ENCODE peak calls at places on chromosomes 3 and 15, in four cellular contexts. One of them, this sample, is unnamed.

GRCh38 chr15:80317389-80318169 is 65.6 kb upstream of the CTXND1 start:
- DNase-seq in HL-60: no peak
- DNase-seq in stomach: no peak
- DNase-seq in spleen: no peak
- DNase-seq in this sample: no peak

GRCh38 chr3:114660124-114660523 is 366.3 kb downstream of the TIGIT start:
- DNase-seq in HL-60: no peak
- DNase-seq in stomach: peak; percentile 27
- DNase-seq in spleen: no peak
- DNase-seq in this sample: no peak

GRCh38 chr3:131794766-131795381 is 239.9 kb downstream of the CPNE4 start:
- DNase-seq in HL-60: peak; percentile 20
- DNase-seq in stomach: no peak
- DNase-seq in spleen: no peak
- DNase-seq in this sample: no peak

GRCh38 chr3:195126073-195126605 is 144.8 kb downstream of the XXYLT1 start:
- DNase-seq in HL-60: no peak
- DNase-seq in stomach: no peak
- DNase-seq in spleen: no peak
- DNase-seq in this sample: no peak

GRCh38 chr15:76140069-76140454 is 80.3 kb downstream of the TMEM266 start:
- DNase-seq in HL-60: no peak
- DNase-seq in stomach: no peak
- DNase-seq in spleen: no peak
- DNase-seq in this sample: no peak

GRCh38 chr3:127779747-127780146 is 42.6 kb downstream of the MGLL start:
- DNase-seq in HL-60: no peak
- DNase-seq in stomach: no peak
- DNase-seq in spleen: peak; percentile 15
- DNase-seq in this sample: no peak

GRCh38 chr3:60160792-60161175 is 1090.5 kb downstream of the FHIT start:
- DNase-seq in HL-60: no peak
- DNase-seq in stomach: no peak
- DNase-seq in spleen: no peak
- DNase-seq in this sample: no peak

GRCh38 chr15:44775923-44776322 is 39.6 kb downstream of the TRIM69 start:
- DNase-seq in HL-60: no peak
- DNase-seq in stomach: no peak
- DNase-seq in spleen: no peak
- DNase-seq in this sample: no peak

GRCh38 chr3:150335631-150336030 is 72.5 kb upstream of the TSC22D2 start:
- DNase-seq in HL-60: no peak
- DNase-seq in stomach: no peak
- DNase-seq in spleen: no peak
- DNase-seq in this sample: no peak

GRCh38 chr15:58489693-58490404 is 58.1 kb downstream of the LIPC start:
- DNase-seq in HL-60: no peak
- DNase-seq in stomach: no peak
- DNase-seq in spleen: no peak
- DNase-seq in this sample: no peak

GRCh38 chr3:25257026-25257425 is 171.0 kb upstream of the RARB start:
- DNase-seq in HL-60: no peak
- DNase-seq in stomach: no peak
- DNase-seq in spleen: no peak
- DNase-seq in this sample: no peak

GRCh38 chr3:5138214-5138981 is 16.3 kb downstream of the ARL8B start:
- DNase-seq in HL-60: no peak
- DNase-seq in stomach: no peak
- DNase-seq in spleen: no peak
- DNase-seq in this sample: no peak

GRCh38 chr3:33218072-33218445 is 551 bp downstream of the SUSD5 start:
- DNase-seq in HL-60: no peak
- DNase-seq in stomach: no peak
- DNase-seq in spleen: no peak
- DNase-seq in this sample: no peak

GRCh38 chr15:61653110-61653509 is 407.1 kb downstream of the VPS13C start:
- DNase-seq in HL-60: no peak
- DNase-seq in stomach: peak; percentile 27
- DNase-seq in spleen: no peak
- DNase-seq in this sample: no peak

GRCh38 chr3:16808393-16809107 is 76.2 kb upstream of the PLCL2 start:
- DNase-seq in HL-60: no peak
- DNase-seq in stomach: no peak
- DNase-seq in spleen: no peak
- DNase-seq in this sample: no peak

GRCh38 chr3:16810593-16811367 is 74.0 kb upstream of the PLCL2 start:
- DNase-seq in HL-60: no peak
- DNase-seq in stomach: peak; percentile 33
- DNase-seq in spleen: no peak
- DNase-seq in this sample: no peak

GRCh38 chr3:16811950-16812349 is 72.8 kb upstream of the PLCL2 start:
- DNase-seq in HL-60: no peak
- DNase-seq in stomach: no peak
- DNase-seq in spleen: no peak
- DNase-seq in this sample: no peak

GRCh38 chr3:16809482-16809881 is 75.3 kb upstream of the PLCL2 start:
- DNase-seq in HL-60: no peak
- DNase-seq in stomach: no peak
- DNase-seq in spleen: no peak
- DNase-seq in this sample: no peak

DNA sequence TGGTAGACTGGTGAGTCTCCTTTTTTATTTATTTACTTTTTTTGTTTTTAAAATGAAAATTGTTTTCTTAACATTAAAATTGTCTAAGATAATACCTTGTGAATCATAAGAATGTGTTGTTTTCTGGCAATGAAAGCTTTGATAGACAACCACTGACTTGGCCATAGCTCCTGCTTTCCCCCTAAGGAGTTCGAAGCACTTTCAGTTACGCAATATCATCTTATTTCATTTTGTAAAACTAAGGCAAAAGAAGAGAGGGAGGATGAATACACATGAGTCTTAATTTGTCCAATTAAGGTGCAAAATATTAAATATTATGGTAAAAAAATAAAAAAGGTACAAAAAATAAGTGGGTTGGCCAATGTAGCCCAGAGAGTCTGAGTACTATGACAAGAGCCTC is 74.7 kb upstream of the PLCL2 start:
- DNase-seq in HL-60: no peak
- DNase-seq in stomach: no peak
- DNase-seq in spleen: no peak
- DNase-seq in this sample: no peak
- TF ChIP-seq POLR2AphosphoS5 in HL-60: no peak
- TF ChIP-seq POLR2AphosphoS5 in stomach: no peak
- TF ChIP-seq POLR2AphosphoS5 in spleen: no peak
- TF ChIP-seq POLR2AphosphoS5 in this sample: no peak

DNA sequence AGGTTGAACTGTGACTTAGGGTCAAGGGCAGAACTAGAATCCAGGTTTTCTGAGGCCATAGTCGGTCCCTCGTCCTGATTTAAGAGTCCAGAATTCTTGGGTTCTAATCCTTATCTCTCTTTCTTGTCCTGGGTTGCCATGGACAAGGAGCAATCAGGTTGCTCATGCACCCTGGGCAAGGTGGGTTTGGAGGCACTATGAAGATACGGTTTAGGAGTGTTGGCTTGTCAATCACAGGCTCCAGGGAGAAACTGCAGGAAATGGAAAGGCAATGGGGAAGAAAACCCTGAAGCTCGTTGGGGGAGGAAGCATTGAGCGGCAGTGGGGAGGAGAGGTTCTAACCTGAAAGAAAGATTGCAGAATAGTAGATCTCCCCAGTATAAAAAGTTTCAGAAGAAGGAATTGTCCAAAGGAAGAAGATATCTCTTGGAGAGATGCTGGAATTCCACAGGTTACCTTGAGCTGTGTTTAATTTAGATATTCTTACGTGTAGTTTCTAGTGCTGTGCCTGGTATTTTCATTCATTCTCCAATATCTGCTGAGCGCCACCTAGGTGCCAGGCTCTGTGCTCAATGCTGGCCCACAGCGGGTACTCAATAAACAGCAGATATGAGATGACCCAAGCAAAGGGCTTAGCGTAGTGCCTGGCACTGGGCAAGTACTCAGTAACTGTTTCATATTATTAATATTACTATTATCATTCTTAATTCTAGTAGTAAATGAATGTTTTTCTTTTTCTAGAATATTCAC is 2.0 kb downstream of the ACAN start:
- DNase-seq in HL-60: no peak
- DNase-seq in stomach: no peak
- DNase-seq in spleen: no peak
- DNase-seq in this sample: no peak
- H3K27me3 ChIP-seq in HL-60: peaks cover 44% of the 10 kb centered on the region
- H3K27me3 ChIP-seq in stomach: peaks cover 25% of the 10 kb centered on the region
- H3K27me3 ChIP-seq in spleen: peaks cover 77% of the 10 kb centered on the region
- H3K27me3 ChIP-seq in this sample: peaks cover 83% of the 10 kb centered on the region

GRCh38 chr3:15094187-15094875 is 4.6 kb downstream of the RBSN start:
- DNase-seq in HL-60: no peak
- DNase-seq in stomach: no peak
- DNase-seq in spleen: no peak
- DNase-seq in this sample: no peak

GRCh38 chr3:15096026-15096425 is 2.9 kb downstream of the RBSN start:
- DNase-seq in HL-60: no peak
- DNase-seq in stomach: no peak
- DNase-seq in spleen: no peak
- DNase-seq in this sample: no peak

GRCh38 chr3:15098503-15099363 is at the start of gene RBSN:
- DNase-seq in HL-60: peak; percentile 88
- DNase-seq in stomach: peak; percentile 96
- DNase-seq in spleen: peak; percentile 100
- DNase-seq in this sample: peak; percentile 98

GRCh38 chr3:15099364-15100098 is 583 bp upstream of the RBSN start:
- DNase-seq in HL-60: no peak
- DNase-seq in stomach: no peak
- DNase-seq in spleen: peak; percentile 79
- DNase-seq in this sample: no peak

DNA sequence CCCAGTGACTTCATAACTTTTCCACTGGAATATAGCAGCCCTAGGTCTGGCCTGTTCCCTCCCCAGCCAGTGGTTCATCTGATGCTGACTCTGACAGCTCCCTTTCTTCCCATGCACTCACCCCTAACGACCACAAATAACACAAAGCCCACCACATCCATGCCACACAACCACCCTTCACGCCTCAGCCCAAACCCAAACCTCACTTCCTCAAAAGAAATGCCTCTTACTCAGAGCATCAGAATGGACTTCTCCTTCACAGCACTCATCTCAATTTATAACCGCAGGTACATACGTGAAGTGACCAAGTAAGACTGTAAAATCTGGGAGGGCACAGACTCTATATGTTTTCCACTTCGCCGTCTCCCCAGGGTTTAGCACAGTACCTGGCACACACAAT is 1.1 kb downstream of the RBSN start:
- DNase-seq in HL-60: no peak
- DNase-seq in stomach: no peak
- DNase-seq in spleen: no peak
- DNase-seq in this sample: no peak
- H3K4me3 ChIP-seq in HL-60: peak overlapping the region; percentile 72
- H3K4me3 ChIP-seq in stomach: peak overlapping the region; percentile 97
- H3K4me3 ChIP-seq in spleen: peak overlapping the region; percentile 83
- H3K4me3 ChIP-seq in this sample: peak overlapping the region; percentile 81

GRCh38 chr15:91054791-91055190 is 32.4 kb upstream of the VPS33B start:
- DNase-seq in HL-60: no peak
- DNase-seq in stomach: no peak
- DNase-seq in spleen: no peak
- DNase-seq in this sample: no peak

GRCh38 chr15:91050128-91050455 is 27.7 kb upstream of the VPS33B start:
- DNase-seq in HL-60: no peak
- DNase-seq in stomach: no peak
- DNase-seq in spleen: no peak
- DNase-seq in this sample: no peak

GRCh38 chr15:91051248-91051647 is 28.9 kb upstream of the VPS33B start:
- DNase-seq in HL-60: no peak
- DNase-seq in stomach: no peak
- DNase-seq in spleen: no peak
- DNase-seq in this sample: no peak

GRCh38 chr15:91055548-91056331 is 33.3 kb upstream of the VPS33B start:
- DNase-seq in HL-60: no peak
- DNase-seq in stomach: peak; percentile 54
- DNase-seq in spleen: no peak
- DNase-seq in this sample: no peak
- TF ChIP-seq POLR2AphosphoS5 in HL-60: no peak
- TF ChIP-seq POLR2AphosphoS5 in stomach: no peak
- TF ChIP-seq POLR2AphosphoS5 in spleen: no peak
- TF ChIP-seq POLR2AphosphoS5 in this sample: no peak

GRCh38 chr3:147359177-147360062 is 46.9 kb downstream of the ZIC4 start:
- DNase-seq in HL-60: no peak
- DNase-seq in stomach: no peak
- DNase-seq in spleen: no peak
- DNase-seq in this sample: no peak

GRCh38 chr3:147356145-147356908 is 50.0 kb downstream of the ZIC4 start:
- DNase-seq in HL-60: no peak
- DNase-seq in stomach: no peak
- DNase-seq in spleen: no peak
- DNase-seq in this sample: no peak

GRCh38 chr3:147358144-147358992 is 48.0 kb downstream of the ZIC4 start:
- DNase-seq in HL-60: no peak
- DNase-seq in stomach: no peak
- DNase-seq in spleen: no peak
- DNase-seq in this sample: no peak

GRCh38 chr3:147355104-147355854 is 51.1 kb downstream of the ZIC4 start:
- DNase-seq in HL-60: no peak
- DNase-seq in stomach: no peak
- DNase-seq in spleen: no peak
- DNase-seq in this sample: no peak

GRCh38 chr3:147356909-147357733 is 49.2 kb downstream of the ZIC4 start:
- DNase-seq in HL-60: no peak
- DNase-seq in stomach: no peak
- DNase-seq in spleen: no peak
- DNase-seq in this sample: no peak
- H3K27me3 ChIP-seq in HL-60: peaks cover 60% of the 10 kb centered on the region
- H3K27me3 ChIP-seq in stomach: peaks cover 15% of the 10 kb centered on the region
- H3K27me3 ChIP-seq in spleen: peaks cover 96% of the 10 kb centered on the region
- H3K27me3 ChIP-seq in this sample: peaks cover 98% of the 10 kb centered on the region

GRCh38 chr3:187748050-187748481 is 2.8 kb upstream of the BCL6 start:
- DNase-seq in HL-60: peak; percentile 55
- DNase-seq in stomach: peak; percentile 96
- DNase-seq in spleen: peak; percentile 97
- DNase-seq in this sample: peak; percentile 95

GRCh38 chr3:187746479-187747335 is 1.4 kb upstream of the BCL6 start:
- DNase-seq in HL-60: no peak
- DNase-seq in stomach: no peak
- DNase-seq in spleen: no peak
- DNase-seq in this sample: no peak

GRCh38 chr3:187747506-187747905 is 2.2 kb upstream of the BCL6 start:
- DNase-seq in HL-60: no peak
- DNase-seq in stomach: no peak
- DNase-seq in spleen: no peak
- DNase-seq in this sample: no peak

GRCh38 chr3:187750513-187751123 is 5.3 kb upstream of the BCL6 start:
- DNase-seq in HL-60: no peak
- DNase-seq in stomach: peak; percentile 40
- DNase-seq in spleen: no peak
- DNase-seq in this sample: no peak

GRCh38 chr3:187750041-187750512 is 4.8 kb upstream of the BCL6 start:
- DNase-seq in HL-60: no peak
- DNase-seq in stomach: peak; percentile 84
- DNase-seq in spleen: no peak
- DNase-seq in this sample: peak; percentile 70
- H3K4me3 ChIP-seq in HL-60: no peak overlapping the region
- H3K4me3 ChIP-seq in stomach: peak overlapping the region; percentile 32
- H3K4me3 ChIP-seq in spleen: peak overlapping the region; percentile 51
- H3K4me3 ChIP-seq in this sample: peak overlapping the region; percentile 8

GRCh38 chr3:105626739-105627138 is 242.1 kb downstream of the CBLB start:
- DNase-seq in HL-60: peak; percentile 57
- DNase-seq in stomach: no peak
- DNase-seq in spleen: no peak
- DNase-seq in this sample: no peak
- TF ChIP-seq POLR2AphosphoS5 in HL-60: no peak
- TF ChIP-seq POLR2AphosphoS5 in stomach: no peak
- TF ChIP-seq POLR2AphosphoS5 in spleen: no peak
- TF ChIP-seq POLR2AphosphoS5 in this sample: no peak

This sample was measured in suprapubic skin.